ENCODE peak calls at places on chromosomes 5 and 9, in seven cellular contexts. A is heart right ventricle, Z is tibial artery, U is psoas muscle, P is mucosa of gallbladder, T is NCI-H1092, L is lower leg skin. G is an unnamed sample.

GRCh38 chr5:1002836-1003235 is 5.8 kb upstream of the NKD2 start:
- DNase-seq in A (no peak), Z (peak), U (no peak), P (no peak), T (no peak), L (no peak), G (no peak)

GRCh38 chr5:177370488-177371119 is 12.9 kb downstream of the RGS14 start:
- DNase-seq in A (peak), Z (peak), U (peak), P (peak), T (peak), L (no peak), G (peak)

GRCh38 chr5:55438931-55439477 is 95.8 kb downstream of the PLPP1 start:
- DNase-seq in A (no peak), Z (peak), U (no peak), P (peak), T (no peak), L (no peak), G (peak)

GRCh38 chr9:130698514-130698913 is 4.9 kb downstream of the EXOSC2 start:
- DNase-seq in A (no peak), Z (no peak), U (no peak), P (no peak), T (no peak), L (no peak), G (no peak)

GRCh38 chr5:152412129-152412528 is 7.0 kb upstream of the NMUR2 start:
- DNase-seq in A (no peak), Z (no peak), U (no peak), P (no peak), T (no peak), L (no peak), G (no peak)

GRCh38 chr9:97366889-97367288 is 45.0 kb upstream of the TDRD7 start:
- DNase-seq in A (no peak), Z (no peak), U (no peak), P (no peak), T (no peak), L (no peak), G (no peak)

GRCh38 chr9:23733495-23734078 is 92.5 kb downstream of the ELAVL2 start:
- DNase-seq in A (no peak), Z (no peak), U (no peak), P (no peak), T (no peak), L (no peak), G (no peak)

GRCh38 chr9:118318770-118319443 is 614.7 kb downstream of the TLR4 start:
- DNase-seq in A (peak), Z (no peak), U (peak), P (peak), T (no peak), L (peak), G (no peak)

GRCh38 chr5:35198681-35199080 is 31.6 kb downstream of the PRLR start:
- DNase-seq in A (no peak), Z (no peak), U (no peak), P (no peak), T (no peak), L (no peak), G (no peak)

GRCh38 chr9:98222885-98223640 is 30.6 kb upstream of the CORO2A start:
- DNase-seq in A (no peak), Z (no peak), U (no peak), P (no peak), T (no peak), L (no peak), G (no peak)

GRCh38 chr9:130143974-130144373 is 28.2 kb upstream of the NCS1 start:
- DNase-seq in A (peak), Z (no peak), U (peak), P (no peak), T (no peak), L (no peak), G (no peak)

GRCh38 chr5:127302509-127302908 is 11.9 kb downstream of the MEGF10 start:
- DNase-seq in A (no peak), Z (no peak), U (no peak), P (no peak), T (no peak), L (no peak), G (no peak)

GRCh38 chr9:124267271-124267807 is 9.6 kb downstream of the NEK6 start:
- DNase-seq in A (no peak), Z (peak), U (peak), P (peak), T (peak), L (peak), G (no peak)

GRCh38 chr9:34562136-34562745 is 27.3 kb downstream of the CNTFR start:
- DNase-seq in A (no peak), Z (no peak), U (no peak), P (no peak), T (no peak), L (no peak), G (no peak)

GRCh38 chr9:136960212-136960937 is 8.3 kb downstream of the LCN12 start:
- DNase-seq in A (no peak), Z (no peak), U (no peak), P (no peak), T (no peak), L (no peak), G (no peak)

GRCh38 chr5:92944903-92945629 is 636.0 kb downstream of the NR2F1-AS1 start:
- DNase-seq in A (no peak), Z (no peak), U (no peak), P (no peak), T (no peak), L (no peak), G (no peak)

GRCh38 chr9:86407022-86407421 is 52.8 kb upstream of the TUT7 start:
- DNase-seq in A (no peak), Z (no peak), U (no peak), P (peak), T (no peak), L (peak), G (no peak)

GRCh38 chr9:70607329-70607728 is 192.9 kb upstream of the KLF9 start:
- DNase-seq in A (no peak), Z (no peak), U (no peak), P (no peak), T (no peak), L (no peak), G (peak)

GRCh38 chr9:687994-688393 is 153.5 kb upstream of the DMRT1 start:
- DNase-seq in A (no peak), Z (no peak), U (no peak), P (no peak), T (no peak), L (no peak), G (no peak)

GRCh38 chr5:79305706-79306105 is 69.8 kb downstream of the JMY start:
- DNase-seq in A (no peak), Z (no peak), U (no peak), P (no peak), T (no peak), L (no peak), G (no peak)

GRCh38 chr5:138102454-138103320 is 18.9 kb downstream of the WNT8A start:
- DNase-seq in A (no peak), Z (no peak), U (no peak), P (no peak), T (no peak), L (no peak), G (no peak)

GRCh38 chr5:109350537-109351270 is 59.1 kb downstream of the PJA2 start:
- DNase-seq in A (no peak), Z (no peak), U (no peak), P (no peak), T (no peak), L (no peak), G (no peak)

GRCh38 chr5:65034029-65034781 is 265.5 kb downstream of the CWC27 start:
- DNase-seq in A (no peak), Z (peak), U (peak), P (no peak), T (no peak), L (no peak), G (no peak)

GRCh38 chr9:88991066-88992030 is at the start of gene S1PR3:
- DNase-seq in A (peak), Z (peak), U (peak), P (peak), T (no peak), L (no peak), G (no peak)

GRCh38 chr9:92534199-92535159 is 1.3 kb downstream of the ECM2 start:
- DNase-seq in A (no peak), Z (no peak), U (no peak), P (no peak), T (no peak), L (no peak), G (no peak)

GRCh38 chr9:123073441-123073840 is 40.0 kb downstream of the GPR21 start:
- DNase-seq in A (no peak), Z (no peak), U (no peak), P (no peak), T (no peak), L (no peak), G (no peak)

GRCh38 chr5:38921174-38921573 is 75.4 kb downstream of the OSMR start:
- DNase-seq in A (no peak), Z (no peak), U (no peak), P (no peak), T (no peak), L (no peak), G (no peak)

GRCh38 chr9:101397746-101398334 is 578 bp downstream of the MRPL50 start:
- DNase-seq in A (no peak), Z (no peak), U (no peak), P (no peak), T (no peak), L (no peak), G (no peak)

GRCh38 chr9:15707000-15707399 is 154.2 kb downstream of the CCDC171 start:
- DNase-seq in A (no peak), Z (no peak), U (no peak), P (no peak), T (no peak), L (no peak), G (no peak)

GRCh38 chr9:87290241-87290700 is 207.4 kb upstream of the DAPK1 start:
- DNase-seq in A (no peak), Z (no peak), U (no peak), P (no peak), T (no peak), L (no peak), G (no peak)

GRCh38 chr5:172714491-172715420 is 56.2 kb downstream of the DUSP1 start:
- DNase-seq in A (peak), Z (peak), U (peak), P (peak), T (peak), L (peak), G (peak)

GRCh38 chr5:55711531-55712022 is 547 bp downstream of the SLC38A9 start:
- DNase-seq in A (no peak), Z (no peak), U (no peak), P (no peak), T (no peak), L (no peak), G (no peak)

GRCh38 chr5:147245381-147246055 is 10.7 kb downstream of the STK32A start:
- DNase-seq in A (no peak), Z (no peak), U (no peak), P (no peak), T (no peak), L (no peak), G (no peak)

GRCh38 chr5:150642991-150643710 is 2.7 kb downstream of the SYNPO start:
- DNase-seq in A (no peak), Z (no peak), U (no peak), P (no peak), T (no peak), L (no peak), G (no peak)

GRCh38 chr9:135330685-135331590 is 148.6 kb upstream of the PPP1R26 start:
- DNase-seq in A (no peak), Z (no peak), U (no peak), P (no peak), T (no peak), L (no peak), G (no peak)

G was measured in gastrocnemius medialis.